ENCODE peak calls at places on chromosomes 13 and 19, in five cellular contexts. E is left lung, J is astrocyte, B is esophagus muscularis mucosa, M is spleen. I is an unnamed sample. For H3K4me1, the result is how much of the 10 kb centered on the place peaks cover.

GRCh38 chr19:3506384-3507340 is 551 bp downstream of the FZR1 start:
- DNase-seq in E (peak), J (no peak), B (no peak), M (no peak), I (peak)

GRCh38 chr13:73054712-73055111 is 4.1 kb upstream of the KLF5 start:
- DNase-seq in E (no peak), J (no peak), B (no peak), M (no peak), I (no peak)

GRCh38 chr13:27680465-27680864 is 58.8 kb downstream of the POLR1D start:
- DNase-seq in E (no peak), J (no peak), B (no peak), M (no peak), I (no peak)

GRCh38 chr19:6803036-6803404 is 30.5 kb downstream of the VAV1 start:
- DNase-seq in E (no peak), J (no peak), B (no peak), M (peak), I (no peak)

GRCh38 chr13:113547248-113547971 is 37.1 kb upstream of the TFDP1 start:
- DNase-seq in E (peak), J (peak), B (peak), M (peak), I (peak)

GRCh38 chr19:681029-681626 is 4.9 kb downstream of the FSTL3 start:
- DNase-seq in E (peak), J (no peak), B (no peak), M (peak), I (peak)

GRCh38 chr19:55640577-55641375 is at the start of gene ZNF580:
- DNase-seq in E (peak), J (peak), B (no peak), M (peak), I (peak)

GRCh38 chr13:91383836-91384235 is 14.6 kb upstream of the GPC5 start:
- DNase-seq in E (no peak), J (no peak), B (no peak), M (no peak), I (no peak)

GRCh38 chr13:33624740-33625139 is 193.2 kb upstream of the RFC3 start:
- DNase-seq in E (no peak), J (no peak), B (peak), M (no peak), I (no peak)

GRCh38 chr19:11581740-11582139 is 4.3 kb upstream of the ACP5 start:
- DNase-seq in E (no peak), J (peak), B (no peak), M (peak), I (no peak)

GRCh38 chr13:76454991-76455390 is 431.2 kb downstream of the KCTD12 start:
- DNase-seq in E (no peak), J (peak), B (no peak), M (no peak), I (no peak)

GRCh38 chr13:26020536-26021290 is 31.1 kb downstream of the SHISA2 start:
- DNase-seq in E (no peak), J (no peak), B (no peak), M (no peak), I (no peak)

GRCh38 chr13:26017932-26018690 is 33.7 kb downstream of the SHISA2 start:
- DNase-seq in E (no peak), J (peak), B (no peak), M (no peak), I (no peak)

GRCh38 chr13:26019241-26019640 is 32.6 kb downstream of the SHISA2 start:
- DNase-seq in E (no peak), J (no peak), B (no peak), M (no peak), I (no peak)

GRCh38 chr13:26021516-26021915 is 30.3 kb downstream of the SHISA2 start:
- DNase-seq in E (no peak), J (peak), B (no peak), M (no peak), I (no peak)

DNA sequence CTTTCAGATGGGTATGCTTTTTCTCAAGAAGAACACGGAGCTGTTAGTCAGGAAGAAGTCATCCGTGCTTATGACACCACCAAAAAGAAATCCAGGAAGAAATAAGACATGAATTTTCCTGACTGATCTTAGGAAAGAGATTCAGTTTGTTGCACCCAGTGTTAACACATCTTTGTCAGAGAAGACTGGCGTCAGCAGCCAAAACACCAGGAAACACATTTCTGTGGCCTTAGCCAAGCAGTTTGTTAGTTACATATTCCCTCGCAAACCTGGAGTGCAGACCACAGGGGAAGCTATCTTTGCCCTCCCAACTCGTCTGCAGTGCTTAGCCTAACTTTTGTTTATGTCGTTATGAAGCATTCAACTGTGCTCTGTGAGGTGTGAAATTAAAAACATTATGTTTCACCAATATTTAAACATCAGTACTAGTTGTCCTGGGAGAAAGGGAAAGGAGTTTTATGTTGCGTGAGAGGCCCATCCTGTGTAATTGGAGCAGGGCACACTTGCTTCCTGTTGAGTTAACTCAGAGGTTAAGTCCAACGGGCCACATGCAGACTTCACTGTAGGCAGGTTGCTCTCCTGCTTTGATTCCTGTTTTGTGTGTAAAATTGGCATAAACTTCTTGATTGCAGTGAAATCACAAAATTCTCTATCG is 31.8 kb downstream of the SHISA2 start:
- DNase-seq in E (no peak), J (peak), B (no peak), M (no peak), I (no peak)
- H3K4me1 ChIP-seq in E (under half), J (half or more), B (under half), M (under half), I (under half)

GRCh38 chr13:52597676-52598075 is 44.6 kb upstream of the HNRNPA1L2 start:
- DNase-seq in E (no peak), J (no peak), B (no peak), M (no peak), I (no peak)

GRCh38 chr13:52599853-52600603 is 42.2 kb upstream of the HNRNPA1L2 start:
- DNase-seq in E (no peak), J (peak), B (no peak), M (peak), I (peak)

GRCh38 chr13:52599037-52599852 is 43.0 kb upstream of the HNRNPA1L2 start:
- DNase-seq in E (no peak), J (peak), B (no peak), M (no peak), I (no peak)

GRCh38 chr13:52600666-52601065 is 41.6 kb upstream of the HNRNPA1L2 start:
- DNase-seq in E (no peak), J (no peak), B (no peak), M (no peak), I (no peak)
- H3K4me1 ChIP-seq in E (under half), J (under half), B (under half), M (under half), I (under half)

GRCh38 chr13:26254583-26255102 is 714 bp downstream of the CDK8 start:
- DNase-seq in E (peak), J (peak), B (no peak), M (peak), I (peak)
- H3K4me1 ChIP-seq in E (under half), J (under half), B (under half), M (under half), I (under half)

GRCh38 chr13:41019578-41020347 is 647 bp upstream of the ELF1 start:
- DNase-seq in E (no peak), J (no peak), B (no peak), M (no peak), I (no peak)
- H3K4me1 ChIP-seq in E (under half), J (under half), B (under half), M (under half), I (under half)

I was measured in upper lobe of right lung.